ENCODE peak calls at places on chromosomes 11 and 22, in ten cellular contexts. X is psoas muscle, E is fibroblast of the aortic adventitia, I is brain microvascular endothelial cell, F is suprapubic skin, P is GM20000, W is AG04450, C is tibial nerve, J is fibroblast of pulmonary artery, U is HFFc6. Q is an unnamed sample.

GRCh38 chr22:23180893-23181762 is 819 bp downstream of the BCR start:
- DNase-seq in P (peak), X (no peak), E (no peak), J (no peak), F (peak), I (no peak), W (no peak), U (no peak), C (no peak), Q (peak)

GRCh38 chr11:57424802-57425564 is 1.9 kb downstream of the SLC43A3 start:
- DNase-seq in U (peak), E (peak), X (peak), W (peak), C (peak), F (peak), J (peak), P (peak), I (peak), Q (peak)

GRCh38 chr11:10847960-10848860 is 9.6 kb downstream of the ZBED5 start:
- DNase-seq in E (no peak), C (no peak), F (no peak), P (no peak), X (no peak), I (no peak), U (no peak), J (no peak), W (no peak), Q (no peak)

GRCh38 chr22:37387793-37388192 is 39.5 kb downstream of the ELFN2 start:
- DNase-seq in F (no peak), X (no peak), P (no peak), C (no peak), I (no peak), W (no peak), J (no peak), U (no peak), E (no peak), Q (no peak)

GRCh38 chr22:46515208-46516111 is 22.0 kb downstream of the CELSR1 start:
- DNase-seq in J (peak), W (no peak), F (peak), I (peak), E (peak), C (no peak), X (peak), U (peak), P (no peak), Q (peak)

GRCh38 chr22:25021976-25022711 is 69.6 kb downstream of the KIAA1671 start:
- DNase-seq in E (no peak), C (no peak), F (no peak), W (no peak), I (no peak), X (no peak), U (no peak), J (no peak), P (no peak), Q (no peak)

GRCh38 chr22:23302171-23303002 is 122.1 kb downstream of the BCR start:
- DNase-seq in I (peak), J (peak), E (no peak), U (no peak), F (peak), X (no peak), C (peak), P (no peak), W (no peak), Q (no peak)

GRCh38 chr22:46681010-46681409 is 57.0 kb downstream of the CERK start:
- DNase-seq in I (no peak), J (no peak), P (peak), W (no peak), C (no peak), F (no peak), X (no peak), U (no peak), E (no peak), Q (no peak)

GRCh38 chr11:111674941-111675340 is 72.7 kb downstream of the SIK2 start:
- DNase-seq in F (no peak), W (no peak), I (no peak), J (no peak), U (peak), X (no peak), C (no peak), E (no peak), P (no peak), Q (no peak)

GRCh38 chr11:111672949-111673348 is 70.7 kb downstream of the SIK2 start:
- DNase-seq in E (no peak), X (no peak), P (no peak), W (no peak), F (no peak), C (no peak), U (no peak), J (no peak), I (no peak), Q (no peak)

GRCh38 chr11:111675891-111676290 is 73.6 kb downstream of the SIK2 start:
- DNase-seq in J (no peak), F (no peak), E (no peak), P (no peak), U (no peak), I (no peak), C (no peak), W (no peak), X (no peak), Q (no peak)

GRCh38 chr11:111668980-111669379 is 66.7 kb downstream of the SIK2 start:
- DNase-seq in I (no peak), J (no peak), P (no peak), W (no peak), F (no peak), X (no peak), U (no peak), C (no peak), E (no peak), Q (no peak)

DNA sequence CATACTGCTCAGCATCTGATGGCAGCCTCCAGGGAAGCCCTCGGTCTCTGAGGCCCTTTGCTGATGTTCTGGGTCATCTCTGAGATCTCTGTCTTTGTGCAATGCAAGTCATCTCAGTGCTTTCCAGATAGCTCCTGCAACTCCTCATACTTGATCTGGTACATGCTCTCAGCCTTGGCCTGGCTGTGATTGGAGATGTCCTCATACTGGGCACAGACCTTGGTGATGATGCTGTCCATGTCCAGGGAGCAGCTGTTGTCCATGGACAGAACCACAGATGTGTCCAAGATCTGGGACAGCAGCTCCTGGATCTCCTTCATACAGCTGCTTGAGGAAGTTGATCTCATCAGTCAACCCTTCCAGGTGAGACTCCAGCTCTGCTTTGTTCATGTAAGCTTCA is 69.1 kb downstream of the SIK2 start:
- DNase-seq in J (no peak), W (no peak), E (no peak), X (no peak), F (no peak), U (no peak), I (no peak), P (no peak), C (no peak), Q (no peak)
- TF ChIP-seq CTCF in J (no peak), W (no peak), E (no peak), X (no peak), F (no peak), U (no peak), I (no peak), P (no peak), C (no peak), Q (no peak)

GRCh38 chr11:1692708-1693326 is 4.2 kb upstream of the KRTAP5-6 start:
- DNase-seq in E (no peak), X (no peak), J (no peak), U (no peak), W (no peak), C (no peak), F (peak), P (no peak), I (no peak), Q (no peak)

GRCh38 chr11:1694846-1695547 is 2.0 kb upstream of the KRTAP5-6 start:
- DNase-seq in W (no peak), E (no peak), C (no peak), U (no peak), I (no peak), F (no peak), X (no peak), P (no peak), J (no peak), Q (no peak)

GRCh38 chr11:1693327-1694063 is 3.5 kb upstream of the KRTAP5-6 start:
- DNase-seq in E (peak), F (peak), U (peak), I (peak), J (peak), X (peak), C (peak), W (peak), P (peak), Q (peak)

GRCh38 chr11:1695548-1696108 is 1.4 kb upstream of the KRTAP5-6 start:
- DNase-seq in J (no peak), I (no peak), W (no peak), P (no peak), X (no peak), C (no peak), E (no peak), F (no peak), U (no peak), Q (no peak)

DNA sequence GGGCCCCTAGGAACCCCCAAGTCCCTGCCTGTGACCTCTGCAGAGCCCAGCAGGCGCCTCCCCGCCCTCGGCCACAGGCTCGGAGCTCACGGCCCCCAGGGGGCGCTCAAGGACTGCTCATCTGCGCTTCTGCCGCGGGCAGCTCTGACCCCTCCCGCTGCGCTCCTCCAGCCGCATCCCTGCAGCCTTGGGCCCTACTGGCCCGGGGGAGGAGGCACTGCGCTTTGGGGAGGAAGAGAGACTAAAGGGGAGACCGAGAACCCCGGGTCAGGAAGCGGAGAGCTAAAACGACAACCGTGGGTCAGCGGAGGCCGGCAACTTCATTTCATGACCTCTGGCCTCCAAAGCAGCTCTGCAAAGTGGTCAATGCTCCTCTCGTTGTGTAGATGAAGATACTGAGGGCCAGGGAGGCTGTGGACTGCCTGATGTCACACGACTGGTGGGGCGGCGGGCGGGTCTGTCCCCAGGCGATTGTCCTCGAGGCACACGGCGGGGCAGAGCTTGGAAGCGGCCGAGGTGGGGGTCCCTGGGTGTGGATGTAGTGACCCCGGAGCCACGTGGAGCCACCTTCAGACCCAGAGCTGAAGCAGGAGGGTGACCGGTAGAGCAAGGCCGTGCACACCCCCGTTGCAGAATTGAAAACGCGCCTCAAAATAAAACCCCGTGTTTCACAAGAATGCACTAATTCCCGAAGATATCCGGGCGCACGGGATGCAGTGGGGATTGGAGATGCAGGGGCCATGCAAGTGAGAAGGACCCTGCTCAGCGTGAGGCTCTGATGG is 2.7 kb upstream of the KRTAP5-6 start:
- DNase-seq in C (peak), P (peak), F (peak), U (peak), W (peak), X (peak), J (peak), I (peak), E (peak), Q (peak)
- TF ChIP-seq CTCF in C (peak), P (peak), F (peak), U (peak), W (peak), X (peak), J (peak), I (peak), E (peak), Q (peak)

GRCh38 chr22:17898375-17898774 is 124.1 kb upstream of the BID start:
- DNase-seq in C (no peak), I (no peak), F (no peak), X (no peak), W (no peak), J (no peak), U (no peak), P (no peak), E (no peak), Q (no peak)

GRCh38 chr22:17897864-17898263 is 123.6 kb upstream of the BID start:
- DNase-seq in U (no peak), E (no peak), F (no peak), W (no peak), I (no peak), X (no peak), C (no peak), P (no peak), J (no peak), Q (no peak)

GRCh38 chr22:17893900-17894299 is 119.6 kb upstream of the BID start:
- DNase-seq in E (no peak), C (no peak), X (no peak), J (no peak), W (no peak), P (no peak), I (no peak), U (no peak), F (no peak), Q (no peak)

GRCh38 chr22:17897411-17897810 is 123.1 kb upstream of the BID start:
- DNase-seq in I (no peak), J (no peak), P (no peak), W (no peak), F (no peak), C (no peak), U (no peak), X (no peak), E (no peak), Q (no peak)

DNA sequence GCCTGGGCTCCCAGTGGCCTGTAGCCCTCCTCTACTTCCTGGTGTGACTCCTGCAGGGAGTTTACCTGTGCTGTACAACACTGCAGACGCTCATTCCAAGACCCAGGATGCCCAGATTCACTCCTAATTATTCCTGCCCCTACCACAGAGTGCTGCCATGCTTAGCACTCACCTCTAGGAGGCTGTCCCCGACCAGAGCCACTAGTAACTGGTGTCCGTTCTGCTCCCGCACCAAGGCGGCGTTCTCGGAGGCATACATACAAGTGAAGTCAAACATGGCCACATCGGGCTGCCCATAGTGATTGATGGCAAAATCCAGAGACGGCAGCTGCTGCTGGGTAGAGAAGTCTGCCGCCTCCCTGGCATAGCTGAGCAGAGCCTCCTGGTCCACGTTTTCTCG is 122.3 kb upstream of the BID start:
- DNase-seq in W (no peak), P (no peak), C (no peak), F (no peak), E (no peak), I (no peak), U (no peak), X (peak), J (peak), Q (no peak)
- TF ChIP-seq CTCF in W (peak), P (no peak), C (peak), F (no peak), E (peak), I (peak), U (peak), X (peak), J (peak), Q (peak)

DNA sequence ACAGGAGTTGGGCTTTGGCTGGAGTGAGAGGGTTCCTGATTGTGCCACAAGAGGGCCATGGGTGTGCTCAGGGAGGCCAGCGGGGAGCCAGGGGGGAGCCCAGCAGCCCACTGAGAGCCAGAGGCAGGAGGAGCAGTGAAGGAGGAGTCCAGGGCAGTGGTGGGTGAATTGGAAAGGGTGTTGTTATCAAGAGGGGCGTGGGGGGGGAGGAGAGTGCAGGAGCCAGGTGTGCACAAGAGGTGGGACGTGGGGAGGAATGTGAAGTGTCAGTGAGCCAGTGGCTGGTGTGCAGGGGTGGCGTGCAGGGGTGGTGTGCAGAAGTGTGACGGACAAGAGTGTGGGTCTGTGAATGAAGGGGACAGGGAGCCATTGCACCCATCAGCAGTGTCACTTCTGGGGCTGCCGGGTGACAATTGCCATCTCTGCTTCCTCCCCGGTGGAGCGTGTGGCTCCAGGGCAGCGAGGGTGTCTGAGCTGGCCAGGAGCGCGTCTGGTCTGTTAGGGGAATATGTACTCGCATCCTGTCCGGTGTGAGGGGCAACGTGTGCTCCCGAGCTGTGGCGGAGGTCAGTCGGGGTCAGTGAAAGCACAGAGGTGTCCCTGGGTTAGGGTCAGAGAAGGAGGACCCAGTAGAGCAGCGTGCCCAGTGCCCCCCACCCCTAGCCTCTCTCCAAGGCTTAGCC is 1.7 kb downstream of the CLCF1 start:
- DNase-seq in J (peak), W (no peak), E (peak), C (no peak), I (peak), F (no peak), P (peak), U (peak), X (no peak), Q (peak)
- TF ChIP-seq CTCF in J (peak), W (peak), E (peak), C (peak), I (peak), F (peak), P (peak), U (peak), X (peak), Q (peak)

GRCh38 chr22:33519140-33519973 is 400.9 kb downstream of the LARGE1 start:
- DNase-seq in X (no peak), J (peak), P (peak), U (no peak), C (no peak), F (no peak), I (peak), W (no peak), E (peak), Q (no peak)
- TF ChIP-seq CTCF in X (peak), J (peak), P (peak), U (peak), C (peak), F (peak), I (peak), W (peak), E (peak), Q (no peak)

DNA sequence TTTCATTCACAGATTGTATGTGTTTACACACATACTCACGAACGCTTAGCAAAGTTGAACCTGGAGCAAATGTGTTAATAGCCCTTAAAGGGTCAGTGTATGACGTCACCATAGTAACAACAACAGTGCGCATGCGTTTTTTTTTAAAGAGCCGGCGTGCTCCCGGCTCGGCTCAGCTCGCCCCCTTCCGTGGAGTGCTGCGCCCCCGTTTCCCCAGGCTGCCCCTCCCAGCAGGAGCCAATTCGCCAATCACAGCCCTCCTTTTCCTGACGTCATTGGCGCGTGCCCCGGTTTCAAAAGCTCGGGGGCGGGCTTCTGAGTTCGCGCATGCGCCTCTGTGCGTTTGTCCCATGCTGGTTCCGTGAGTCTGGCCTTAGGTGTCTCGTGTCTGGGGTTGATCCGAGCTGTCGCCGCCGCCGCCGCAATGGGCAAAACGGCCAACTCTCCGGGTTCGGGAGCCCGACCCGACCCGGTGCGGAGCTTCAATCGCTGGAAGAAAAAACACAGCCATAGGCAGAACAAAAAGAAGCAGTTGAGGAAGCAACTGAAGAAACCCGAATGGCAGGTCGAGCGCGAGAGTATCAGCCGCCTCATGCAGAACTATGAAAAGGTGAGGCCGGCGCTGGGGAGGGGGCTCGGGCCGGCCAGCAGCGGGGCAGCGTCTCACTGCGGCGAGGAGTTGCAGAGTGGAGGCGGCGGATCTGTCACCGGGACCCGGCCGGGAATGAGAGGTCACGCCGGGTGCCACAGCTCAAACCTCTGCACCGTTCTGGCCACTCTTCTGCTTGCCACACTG is at the start of gene DDX10:
- DNase-seq in J (peak), F (peak), I (peak), W (peak), P (peak), E (peak), U (peak), X (peak), C (peak), Q (peak)
- TF ChIP-seq CTCF in J (peak), F (no peak), I (peak), W (peak), P (no peak), E (peak), U (peak), X (peak), C (peak), Q (no peak)

GRCh38 chr22:39291501-39291900 is 27.9 kb downstream of the RPL3 start:
- DNase-seq in E (no peak), J (no peak), I (no peak), U (no peak), X (no peak), C (no peak), P (no peak), W (no peak), F (no peak), Q (no peak)

GRCh38 chr22:39292002-39292401 is 27.4 kb downstream of the RPL3 start:
- DNase-seq in J (no peak), P (no peak), F (no peak), I (no peak), E (no peak), X (no peak), C (no peak), U (no peak), W (no peak), Q (no peak)

GRCh38 chr22:39293766-39294368 is 25.6 kb downstream of the RPL3 start:
- DNase-seq in W (no peak), P (no peak), F (no peak), E (no peak), X (no peak), U (no peak), C (no peak), J (no peak), I (no peak), Q (peak)

GRCh38 chr22:39290724-39291161 is 28.7 kb downstream of the RPL3 start:
- DNase-seq in C (peak), W (no peak), F (no peak), X (peak), I (peak), P (no peak), U (no peak), E (peak), J (peak), Q (peak)

GRCh38 chr22:39292561-39293074 is 26.8 kb downstream of the RPL3 start:
- DNase-seq in E (peak), I (peak), U (peak), P (no peak), W (peak), X (peak), J (peak), F (peak), C (peak), Q (peak)
- TF ChIP-seq CTCF in E (no peak), I (no peak), U (no peak), P (no peak), W (no peak), X (no peak), J (no peak), F (no peak), C (no peak), Q (no peak)

GRCh38 chr11:45147871-45148270 is 1.4 kb downstream of the PRDM11 start:
- DNase-seq in C (no peak), F (no peak), E (no peak), I (no peak), J (no peak), X (no peak), P (no peak), U (no peak), W (no peak), Q (no peak)

GRCh38 chr11:45145421-45146071 is 893 bp upstream of the PRDM11 start:
- DNase-seq in U (no peak), I (peak), X (no peak), E (peak), C (no peak), W (no peak), J (peak), F (peak), P (no peak), Q (no peak)

GRCh38 chr11:45146072-45147016 is at the start of gene PRDM11:
- DNase-seq in W (peak), J (peak), I (peak), E (peak), C (no peak), X (peak), F (peak), P (no peak), U (peak), Q (peak)

GRCh38 chr11:45148276-45148675 is 1.8 kb downstream of the PRDM11 start:
- DNase-seq in U (no peak), J (no peak), P (no peak), E (no peak), X (no peak), C (no peak), I (no peak), F (no peak), W (no peak), Q (no peak)

GRCh38 chr11:45147017-45147728 is 734 bp downstream of the PRDM11 start:
- DNase-seq in W (peak), U (peak), X (peak), J (peak), F (peak), P (peak), I (peak), C (peak), E (peak), Q (peak)
- TF ChIP-seq CTCF in W (no peak), U (no peak), X (no peak), J (no peak), F (no peak), P (no peak), I (no peak), C (peak), E (no peak), Q (no peak)